ENCODE peak calls at places on chromosomes 6 and 20, in ten cellular contexts. One of them, this sample, is unnamed.

GRCh38 chr6:85494551-85495337 is 44.9 kb downstream of the NT5E start:
- DNase-seq in ovary: no peak
- DNase-seq in kidney: no peak
- DNase-seq in psoas muscle: no peak
- DNase-seq in tibial artery: no peak
- DNase-seq in heart right ventricle: no peak
- DNase-seq in prostate gland: no peak
- DNase-seq in mesenchymal stem cell: peak; percentile 54
- DNase-seq in aorta: no peak
- DNase-seq in brain microvascular endothelial cell: no peak
- DNase-seq in this sample: no peak

GRCh38 chr6:30615219-30615957 is 1.7 kb downstream of the PPP1R10 start:
- DNase-seq in ovary: no peak
- DNase-seq in kidney: no peak
- DNase-seq in psoas muscle: no peak
- DNase-seq in tibial artery: peak; percentile 37
- DNase-seq in heart right ventricle: no peak
- DNase-seq in prostate gland: peak; percentile 50
- DNase-seq in mesenchymal stem cell: peak; percentile 91
- DNase-seq in aorta: no peak
- DNase-seq in brain microvascular endothelial cell: peak; percentile 45
- DNase-seq in this sample: no peak

GRCh38 chr6:170205534-170206316 is 85.2 kb downstream of the DLL1 start:
- DNase-seq in ovary: no peak
- DNase-seq in kidney: no peak
- DNase-seq in psoas muscle: no peak
- DNase-seq in tibial artery: peak; percentile 4
- DNase-seq in heart right ventricle: no peak
- DNase-seq in prostate gland: peak; percentile 24
- DNase-seq in mesenchymal stem cell: no peak
- DNase-seq in aorta: no peak
- DNase-seq in brain microvascular endothelial cell: no peak
- DNase-seq in this sample: peak; percentile 22

GRCh38 chr20:48459729-48460395 is 367.9 kb downstream of the PREX1 start:
- DNase-seq in ovary: no peak
- DNase-seq in kidney: no peak
- DNase-seq in psoas muscle: no peak
- DNase-seq in tibial artery: no peak
- DNase-seq in heart right ventricle: no peak
- DNase-seq in prostate gland: no peak
- DNase-seq in mesenchymal stem cell: no peak
- DNase-seq in aorta: no peak
- DNase-seq in brain microvascular endothelial cell: no peak
- DNase-seq in this sample: no peak

GRCh38 chr20:47350181-47350550 is 6.3 kb downstream of the ZMYND8 start:
- DNase-seq in ovary: no peak
- DNase-seq in kidney: no peak
- DNase-seq in psoas muscle: no peak
- DNase-seq in tibial artery: no peak
- DNase-seq in heart right ventricle: no peak
- DNase-seq in prostate gland: no peak
- DNase-seq in mesenchymal stem cell: no peak
- DNase-seq in aorta: no peak
- DNase-seq in brain microvascular endothelial cell: no peak
- DNase-seq in this sample: no peak

GRCh38 chr6:154579046-154579823 is 68.8 kb upstream of the CNKSR3 start:
- DNase-seq in ovary: no peak
- DNase-seq in kidney: no peak
- DNase-seq in psoas muscle: no peak
- DNase-seq in tibial artery: no peak
- DNase-seq in heart right ventricle: no peak
- DNase-seq in prostate gland: no peak
- DNase-seq in mesenchymal stem cell: no peak
- DNase-seq in aorta: no peak
- DNase-seq in brain microvascular endothelial cell: no peak
- DNase-seq in this sample: no peak

GRCh38 chr20:20864346-20865096 is 152.1 kb upstream of the RALGAPA2 start:
- DNase-seq in ovary: no peak
- DNase-seq in kidney: no peak
- DNase-seq in psoas muscle: no peak
- DNase-seq in tibial artery: no peak
- DNase-seq in heart right ventricle: no peak
- DNase-seq in prostate gland: no peak
- DNase-seq in mesenchymal stem cell: no peak
- DNase-seq in aorta: no peak
- DNase-seq in brain microvascular endothelial cell: no peak
- DNase-seq in this sample: no peak

GRCh38 chr6:144551339-144551738 is 266.2 kb downstream of the UTRN start:
- DNase-seq in ovary: no peak
- DNase-seq in kidney: no peak
- DNase-seq in psoas muscle: no peak
- DNase-seq in tibial artery: no peak
- DNase-seq in heart right ventricle: no peak
- DNase-seq in prostate gland: no peak
- DNase-seq in mesenchymal stem cell: no peak
- DNase-seq in aorta: no peak
- DNase-seq in brain microvascular endothelial cell: no peak
- DNase-seq in this sample: no peak

GRCh38 chr6:117601811-117602150 is 530 bp downstream of the GOPC start:
- DNase-seq in ovary: no peak
- DNase-seq in kidney: peak; percentile 52
- DNase-seq in psoas muscle: no peak
- DNase-seq in tibial artery: no peak
- DNase-seq in heart right ventricle: no peak
- DNase-seq in prostate gland: no peak
- DNase-seq in mesenchymal stem cell: no peak
- DNase-seq in aorta: no peak
- DNase-seq in brain microvascular endothelial cell: no peak
- DNase-seq in this sample: no peak

GRCh38 chr6:117602899-117603588 is 733 bp upstream of the GOPC start:
- DNase-seq in ovary: no peak
- DNase-seq in kidney: no peak
- DNase-seq in psoas muscle: no peak
- DNase-seq in tibial artery: no peak
- DNase-seq in heart right ventricle: no peak
- DNase-seq in prostate gland: no peak
- DNase-seq in mesenchymal stem cell: no peak
- DNase-seq in aorta: no peak
- DNase-seq in brain microvascular endothelial cell: no peak
- DNase-seq in this sample: no peak

GRCh38 chr6:117602151-117602898 is at the start of gene GOPC:
- DNase-seq in ovary: peak; percentile 95
- DNase-seq in kidney: peak; percentile 99
- DNase-seq in psoas muscle: peak; percentile 98
- DNase-seq in tibial artery: peak; percentile 97
- DNase-seq in heart right ventricle: peak; percentile 95
- DNase-seq in prostate gland: peak; percentile 94
- DNase-seq in mesenchymal stem cell: peak; percentile 98
- DNase-seq in aorta: peak; percentile 98
- DNase-seq in brain microvascular endothelial cell: peak; percentile 96
- DNase-seq in this sample: peak; percentile 97

GRCh38 chr6:117597755-117598154 is 4.6 kb downstream of the GOPC start:
- DNase-seq in ovary: no peak
- DNase-seq in kidney: no peak
- DNase-seq in psoas muscle: no peak
- DNase-seq in tibial artery: no peak
- DNase-seq in heart right ventricle: no peak
- DNase-seq in prostate gland: no peak
- DNase-seq in mesenchymal stem cell: no peak
- DNase-seq in aorta: no peak
- DNase-seq in brain microvascular endothelial cell: no peak
- DNase-seq in this sample: no peak

DNA sequence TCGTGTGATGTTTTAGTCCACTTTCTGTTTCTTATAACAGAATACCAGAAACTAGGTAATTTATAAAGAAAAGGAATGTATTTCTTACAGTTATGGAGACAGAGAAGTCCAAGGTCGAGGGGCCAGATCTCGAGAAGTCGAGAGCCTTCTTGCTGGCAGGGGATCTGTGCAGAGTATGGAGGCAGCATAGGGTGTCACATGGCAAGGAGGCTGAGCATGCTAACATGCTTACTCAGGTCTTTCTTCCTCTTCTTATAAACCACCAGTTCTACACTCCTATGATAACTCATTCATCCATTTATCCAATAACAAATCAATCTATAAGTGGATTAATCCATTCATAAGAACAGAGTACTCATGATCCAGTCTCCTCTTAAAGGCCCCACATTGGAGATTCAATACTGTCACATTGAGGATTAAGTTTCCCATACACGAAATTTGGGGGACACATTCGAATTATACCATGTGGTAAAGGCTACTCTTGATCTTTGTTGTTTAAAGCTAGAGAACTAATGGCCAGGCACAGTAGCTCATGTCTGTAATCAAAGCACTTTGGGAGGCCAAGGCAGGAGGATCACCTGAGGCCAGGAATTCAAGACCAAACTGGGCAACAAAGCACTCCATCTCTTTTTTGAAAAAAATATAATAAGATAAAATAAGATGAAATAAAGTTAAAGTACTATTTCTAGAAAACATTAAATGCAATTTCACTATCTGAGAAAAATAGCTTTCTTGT is 2.1 kb downstream of the GOPC start:
- DNase-seq in ovary: no peak
- DNase-seq in kidney: no peak
- DNase-seq in psoas muscle: no peak
- DNase-seq in tibial artery: no peak
- DNase-seq in heart right ventricle: no peak
- DNase-seq in prostate gland: no peak
- DNase-seq in mesenchymal stem cell: no peak
- DNase-seq in aorta: no peak
- DNase-seq in brain microvascular endothelial cell: no peak
- DNase-seq in this sample: no peak
- H3K4me3 ChIP-seq in ovary: peak overlapping the region; percentile 96
- H3K4me3 ChIP-seq in kidney: no peak overlapping the region
- H3K4me3 ChIP-seq in psoas muscle: peak overlapping the region; percentile 89
- H3K4me3 ChIP-seq in tibial artery: peak overlapping the region; percentile 96
- H3K4me3 ChIP-seq in heart right ventricle: no peak overlapping the region
- H3K4me3 ChIP-seq in prostate gland: no peak overlapping the region
- H3K4me3 ChIP-seq in mesenchymal stem cell: no peak overlapping the region
- H3K4me3 ChIP-seq in aorta: no peak overlapping the region
- H3K4me3 ChIP-seq in brain microvascular endothelial cell: peak overlapping the region; percentile 98
- H3K4me3 ChIP-seq in this sample: peak overlapping the region; percentile 42

GRCh38 chr6:37106982-37107453 is 62.9 kb upstream of the PIM1 start:
- DNase-seq in ovary: no peak
- DNase-seq in kidney: no peak
- DNase-seq in psoas muscle: no peak
- DNase-seq in tibial artery: no peak
- DNase-seq in heart right ventricle: no peak
- DNase-seq in prostate gland: no peak
- DNase-seq in mesenchymal stem cell: no peak
- DNase-seq in aorta: no peak
- DNase-seq in brain microvascular endothelial cell: no peak
- DNase-seq in this sample: no peak
- H3K27ac ChIP-seq in ovary: no peak overlapping the region
- H3K27ac ChIP-seq in kidney: no peak overlapping the region
- H3K27ac ChIP-seq in psoas muscle: no peak overlapping the region
- H3K27ac ChIP-seq in tibial artery: no peak overlapping the region
- H3K27ac ChIP-seq in heart right ventricle: no peak overlapping the region
- H3K27ac ChIP-seq in prostate gland: no peak overlapping the region
- H3K27ac ChIP-seq in mesenchymal stem cell: no peak overlapping the region
- H3K27ac ChIP-seq in aorta: no peak overlapping the region
- H3K27ac ChIP-seq in brain microvascular endothelial cell: no peak overlapping the region
- H3K27ac ChIP-seq in this sample: no peak overlapping the region

GRCh38 chr20:52971498-52972189 is 514 bp upstream of the TSHZ2 start:
- DNase-seq in ovary: no peak
- DNase-seq in kidney: no peak
- DNase-seq in psoas muscle: no peak
- DNase-seq in tibial artery: no peak
- DNase-seq in heart right ventricle: no peak
- DNase-seq in prostate gland: no peak
- DNase-seq in mesenchymal stem cell: no peak
- DNase-seq in aorta: no peak
- DNase-seq in brain microvascular endothelial cell: no peak
- DNase-seq in this sample: no peak

GRCh38 chr20:52972965-52973819 is 1.0 kb downstream of the TSHZ2 start:
- DNase-seq in ovary: peak; percentile 67
- DNase-seq in kidney: peak; percentile 71
- DNase-seq in psoas muscle: peak; percentile 50
- DNase-seq in tibial artery: no peak
- DNase-seq in heart right ventricle: peak; percentile 19
- DNase-seq in prostate gland: peak; percentile 17
- DNase-seq in mesenchymal stem cell: peak; percentile 40
- DNase-seq in aorta: peak; percentile 45
- DNase-seq in brain microvascular endothelial cell: no peak
- DNase-seq in this sample: no peak

GRCh38 chr20:52975024-52975732 is 3.0 kb downstream of the TSHZ2 start:
- DNase-seq in ovary: peak; percentile 36
- DNase-seq in kidney: no peak
- DNase-seq in psoas muscle: no peak
- DNase-seq in tibial artery: no peak
- DNase-seq in heart right ventricle: no peak
- DNase-seq in prostate gland: no peak
- DNase-seq in mesenchymal stem cell: peak; percentile 9
- DNase-seq in aorta: no peak
- DNase-seq in brain microvascular endothelial cell: no peak
- DNase-seq in this sample: no peak

GRCh38 chr20:52972190-52972937 is at the start of gene TSHZ2:
- DNase-seq in ovary: peak; percentile 80
- DNase-seq in kidney: peak; percentile 81
- DNase-seq in psoas muscle: peak; percentile 74
- DNase-seq in tibial artery: peak; percentile 75
- DNase-seq in heart right ventricle: peak; percentile 25
- DNase-seq in prostate gland: peak; percentile 16
- DNase-seq in mesenchymal stem cell: peak; percentile 78
- DNase-seq in aorta: peak; percentile 57
- DNase-seq in brain microvascular endothelial cell: peak; percentile 0
- DNase-seq in this sample: no peak

GRCh38 chr20:52974155-52974554 is 2.0 kb downstream of the TSHZ2 start:
- DNase-seq in ovary: no peak
- DNase-seq in kidney: no peak
- DNase-seq in psoas muscle: no peak
- DNase-seq in tibial artery: no peak
- DNase-seq in heart right ventricle: no peak
- DNase-seq in prostate gland: no peak
- DNase-seq in mesenchymal stem cell: no peak
- DNase-seq in aorta: no peak
- DNase-seq in brain microvascular endothelial cell: no peak
- DNase-seq in this sample: no peak
- H3K4me3 ChIP-seq in ovary: peak overlapping the region; percentile 66
- H3K4me3 ChIP-seq in kidney: peak overlapping the region; percentile 66
- H3K4me3 ChIP-seq in psoas muscle: peak overlapping the region; percentile 61
- H3K4me3 ChIP-seq in tibial artery: peak overlapping the region; percentile 49
- H3K4me3 ChIP-seq in heart right ventricle: peak overlapping the region; percentile 63
- H3K4me3 ChIP-seq in prostate gland: peak overlapping the region; percentile 44
- H3K4me3 ChIP-seq in mesenchymal stem cell: no peak overlapping the region
- H3K4me3 ChIP-seq in aorta: no peak overlapping the region
- H3K4me3 ChIP-seq in brain microvascular endothelial cell: no peak overlapping the region
- H3K4me3 ChIP-seq in this sample: peak overlapping the region; percentile 70

DNA sequence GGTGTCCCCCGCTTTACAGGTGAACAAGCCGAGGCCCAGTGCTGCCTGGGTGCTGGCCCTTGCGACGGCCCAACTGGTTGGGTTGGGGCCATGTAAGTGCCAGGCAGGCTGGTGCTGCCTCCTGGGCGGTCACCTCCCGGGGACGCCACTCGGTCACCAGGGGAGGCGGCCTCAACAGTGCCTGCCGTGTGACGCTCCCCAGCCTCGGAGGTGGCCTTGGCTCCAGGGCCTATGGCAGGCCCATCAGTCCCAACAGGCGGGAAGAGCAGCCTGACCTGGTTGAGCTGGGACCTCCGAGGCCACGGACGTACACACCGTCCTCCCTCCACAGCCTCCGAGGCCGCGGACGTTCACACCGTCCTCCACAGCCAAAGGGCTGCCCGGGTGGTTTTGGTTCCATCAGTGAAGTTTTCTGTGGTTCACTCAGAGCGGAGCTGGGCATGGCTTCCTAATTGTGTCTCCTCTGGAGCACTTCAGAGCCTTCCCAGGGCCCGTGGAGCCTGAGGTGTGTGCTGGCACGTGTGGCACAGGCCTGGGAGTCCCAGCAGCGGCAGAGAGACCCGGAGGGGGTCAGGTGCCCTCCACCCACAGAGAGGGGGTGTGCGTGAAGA is 19.3 kb upstream of the SLCO4A1 start:
- DNase-seq in ovary: no peak
- DNase-seq in kidney: peak; percentile 87
- DNase-seq in psoas muscle: peak; percentile 55
- DNase-seq in tibial artery: no peak
- DNase-seq in heart right ventricle: no peak
- DNase-seq in prostate gland: no peak
- DNase-seq in mesenchymal stem cell: no peak
- DNase-seq in aorta: no peak
- DNase-seq in brain microvascular endothelial cell: no peak
- DNase-seq in this sample: no peak
- H3K27ac ChIP-seq in ovary: peak overlapping the region; percentile 58
- H3K27ac ChIP-seq in kidney: peak overlapping the region; percentile 96
- H3K27ac ChIP-seq in psoas muscle: peak overlapping the region; percentile 68
- H3K27ac ChIP-seq in tibial artery: peak overlapping the region; percentile 51
- H3K27ac ChIP-seq in heart right ventricle: peak overlapping the region; percentile 88
- H3K27ac ChIP-seq in prostate gland: peak overlapping the region; percentile 85
- H3K27ac ChIP-seq in mesenchymal stem cell: peak overlapping the region; percentile 98
- H3K27ac ChIP-seq in aorta: no peak overlapping the region
- H3K27ac ChIP-seq in brain microvascular endothelial cell: no peak overlapping the region
- H3K27ac ChIP-seq in this sample: peak overlapping the region; percentile 60

This sample was measured in coronary artery.